ENCODE peak calls at places on chromosomes 2 and 18, in four cellular contexts. Z is mesendoderm, K is psoas muscle, F is neuronal stem cell. G is an unnamed sample.

GRCh38 chr2:127261835-127262234 is 32.1 kb downstream of the ERCC3 start:
- DNase-seq in F (no peak), Z (no peak), K (no peak), G (no peak)

GRCh38 chr2:37856101-37856751 is 68.9 kb upstream of the RMDN2 start:
- DNase-seq in Z (no peak), F (no peak), K (no peak), G (no peak)

GRCh38 chr2:18578033-18578432 is 11.3 kb downstream of the NT5C1B start:
- DNase-seq in Z (no peak), K (no peak), F (no peak), G (no peak)

GRCh38 chr2:96321230-96322103 is 3.6 kb upstream of the ITPRIPL1 start:
- DNase-seq in F (peak; percentile 51), K (peak; percentile 65), Z (peak; percentile 54), G (peak; percentile 63)

GRCh38 chr2:10019174-10019971 is 24.0 kb upstream of the KLF11 start:
- DNase-seq in K (no peak), F (no peak), Z (no peak), G (no peak)

GRCh38 chr2:232410238-232410900 is 3.7 kb downstream of the ALPG start:
- DNase-seq in F (no peak), Z (no peak), K (no peak), G (no peak)

GRCh38 chr2:113812204-113812603 is 55.8 kb upstream of the SLC35F5 start:
- DNase-seq in F (no peak), K (no peak), Z (no peak), G (no peak)

GRCh38 chr2:168254158-168254935 is 7.0 kb upstream of the STK39 start:
- DNase-seq in K (no peak), F (no peak), Z (peak; percentile 65), G (no peak)

GRCh38 chr2:17792515-17792914 is 23.7 kb upstream of the MSGN1 start:
- DNase-seq in F (no peak), Z (no peak), K (no peak), G (no peak)

GRCh38 chr2:5549061-5549601 is 143.1 kb upstream of the SOX11 start:
- DNase-seq in K (no peak), F (no peak), Z (peak; percentile 45), G (no peak)

GRCh38 chr2:144015036-144015435 is 504.9 kb downstream of the ZEB2 start:
- DNase-seq in K (no peak), F (no peak), Z (no peak), G (no peak)

GRCh38 chr2:23283653-23284052 is 101.3 kb upstream of the KLHL29 start:
- DNase-seq in K (no peak), Z (peak; percentile 27), F (no peak), G (no peak)

GRCh38 chr2:171044416-171044815 is 115.4 kb downstream of the GORASP2 start:
- DNase-seq in F (no peak), Z (no peak), K (no peak), G (no peak)

GRCh38 chr2:172997031-172997430 is 78.6 kb upstream of the MAP3K20 start:
- DNase-seq in Z (no peak), K (no peak), F (no peak), G (no peak)

GRCh38 chr2:28011322-28011737 is 120.8 kb downstream of the BABAM2 start:
- DNase-seq in Z (no peak), F (no peak), K (no peak), G (no peak)

GRCh38 chr2:43051316-43051715 is 175.1 kb downstream of the ZFP36L2 start:
- DNase-seq in F (no peak), K (peak; percentile 34), Z (no peak), G (no peak)

GRCh38 chr2:170369894-170370293 is 191.9 kb downstream of the MYO3B start:
- DNase-seq in F (no peak), Z (peak; percentile 36), K (no peak), G (no peak)

DNA sequence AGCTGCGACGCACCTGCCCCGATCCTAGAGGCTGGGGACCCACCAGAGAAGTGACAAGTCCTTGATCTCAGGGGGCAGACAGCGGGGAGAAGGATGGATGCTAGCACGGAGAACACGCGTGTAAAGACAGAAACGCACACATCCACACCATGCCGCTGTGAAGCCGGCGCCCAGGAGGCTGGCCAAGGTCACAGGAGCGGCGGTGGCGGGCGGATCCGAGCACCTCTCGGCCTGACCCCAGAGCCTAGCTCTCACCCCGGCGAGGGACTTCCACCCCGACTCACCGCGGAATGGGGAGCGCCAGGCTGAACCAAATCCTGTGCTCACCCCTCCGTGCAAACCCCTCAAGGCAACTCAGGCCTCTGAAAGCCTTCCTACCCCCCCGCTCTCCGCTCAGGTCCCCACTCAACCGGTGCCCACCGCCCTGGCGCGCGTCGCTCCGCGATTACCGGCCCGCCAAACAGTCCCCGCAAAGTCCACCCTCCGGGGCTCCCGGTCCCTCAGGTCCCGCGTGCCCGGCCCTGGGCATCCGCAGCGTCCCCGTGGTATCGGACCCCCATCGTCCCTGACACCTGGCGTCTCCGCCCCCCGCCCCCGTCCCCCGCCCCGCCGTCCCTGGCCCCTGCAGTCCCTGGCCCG is 455 bp upstream of the LRRFIP1 start:
- DNase-seq in Z (peak; percentile 37), F (no peak), K (peak; percentile 54), G (no peak)
- H3K4me1 ChIP-seq in Z (peaks cover 6% of the 10 kb centered on the region), F (peaks cover 9% of the 10 kb centered on the region), K (peaks cover 39% of the 10 kb centered on the region), G (peaks cover 10% of the 10 kb centered on the region)

DNA sequence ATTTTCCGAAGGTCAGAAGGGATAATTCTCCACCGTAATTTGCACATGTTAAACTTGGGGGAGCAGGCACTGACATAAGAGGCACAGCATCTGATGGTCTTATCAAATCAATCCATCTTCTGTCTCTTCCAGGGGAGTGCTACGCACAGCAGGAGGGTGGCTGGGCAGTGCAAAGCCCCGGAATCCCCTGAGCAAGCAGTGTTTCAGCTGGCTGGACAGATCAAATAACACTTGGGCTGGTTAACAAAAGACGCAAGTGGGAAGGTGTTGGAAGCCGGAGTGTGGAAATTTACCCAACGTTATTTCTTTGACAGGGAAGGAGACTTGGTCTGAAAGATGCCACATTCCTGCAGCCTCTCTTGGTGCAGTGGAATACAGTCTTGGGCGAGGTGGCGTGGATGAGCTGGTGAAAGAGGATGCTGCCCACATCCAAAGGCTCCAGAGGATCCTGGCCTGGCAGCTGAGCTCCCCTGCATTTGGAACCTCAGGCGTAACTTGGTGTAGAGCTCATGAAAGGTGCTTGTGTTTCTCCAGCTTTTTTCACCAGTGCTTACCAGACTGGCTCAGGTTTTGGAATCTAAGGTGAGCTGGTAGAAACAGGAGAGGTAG is 103.0 kb downstream of the MAPK4 start:
- DNase-seq in K (no peak), F (peak; percentile 40), Z (no peak), G (no peak)
- H3K4me1 ChIP-seq in K (peaks cover 26% of the 10 kb centered on the region), F (peaks cover 10% of the 10 kb centered on the region), Z (peaks cover 2% of the 10 kb centered on the region), G (no peaks in the 10 kb centered on the region)

DNA sequence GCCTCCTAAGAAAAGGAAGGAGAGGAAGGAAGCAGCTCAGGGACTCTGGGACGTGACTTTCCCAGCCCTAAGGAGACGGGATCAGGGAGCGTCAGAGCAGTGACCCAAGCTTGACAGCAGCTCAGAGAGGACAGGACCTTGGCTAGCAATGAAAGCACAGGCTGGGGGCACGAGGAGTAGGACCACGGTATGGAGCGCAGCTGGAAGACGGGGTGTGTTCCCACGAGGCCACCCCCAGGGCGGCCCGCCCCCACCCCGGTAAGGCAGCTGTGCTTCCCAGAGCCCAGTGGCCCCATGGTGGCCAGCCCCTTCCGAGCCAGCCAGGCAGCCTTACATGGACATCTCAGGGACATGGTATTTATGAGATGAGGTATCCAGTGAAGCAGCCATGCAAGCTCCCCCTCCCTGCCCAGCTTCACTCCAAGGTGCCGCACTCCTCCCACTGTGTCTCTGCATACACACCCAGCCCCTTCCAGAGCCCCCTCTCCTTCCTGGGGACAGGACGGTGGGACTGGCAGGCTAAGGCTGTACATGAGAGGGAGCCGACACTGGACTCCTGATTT is 45.8 kb downstream of the TNS1 start:
- DNase-seq in F (no peak), Z (no peak), K (peak; percentile 62), G (no peak)
- H3K4me1 ChIP-seq in F (peaks cover 16% of the 10 kb centered on the region), Z (peaks cover 3% of the 10 kb centered on the region), K (peaks cover 34% of the 10 kb centered on the region), G (peaks cover 23% of the 10 kb centered on the region)

GRCh38 chr2:7430869-7431641 is 513.8 kb downstream of the RNF144A start:
- DNase-seq in Z (peak; percentile 88), K (peak; percentile 63), F (peak; percentile 35), G (peak; percentile 91)
- H3K4me1 ChIP-seq in Z (peaks cover 2% of the 10 kb centered on the region), K (no peaks in the 10 kb centered on the region), F (peaks cover 10% of the 10 kb centered on the region), G (peaks cover 40% of the 10 kb centered on the region)

GRCh38 chr18:79982736-79983135 is 5.6 kb downstream of the TXNL4A start:
- DNase-seq in K (no peak), Z (peak; percentile 51), F (no peak), G (no peak)
- H3K4me1 ChIP-seq in K (peaks cover 22% of the 10 kb centered on the region), Z (no peaks in the 10 kb centered on the region), F (peaks cover 3% of the 10 kb centered on the region), G (peaks cover 10% of the 10 kb centered on the region)

DNA sequence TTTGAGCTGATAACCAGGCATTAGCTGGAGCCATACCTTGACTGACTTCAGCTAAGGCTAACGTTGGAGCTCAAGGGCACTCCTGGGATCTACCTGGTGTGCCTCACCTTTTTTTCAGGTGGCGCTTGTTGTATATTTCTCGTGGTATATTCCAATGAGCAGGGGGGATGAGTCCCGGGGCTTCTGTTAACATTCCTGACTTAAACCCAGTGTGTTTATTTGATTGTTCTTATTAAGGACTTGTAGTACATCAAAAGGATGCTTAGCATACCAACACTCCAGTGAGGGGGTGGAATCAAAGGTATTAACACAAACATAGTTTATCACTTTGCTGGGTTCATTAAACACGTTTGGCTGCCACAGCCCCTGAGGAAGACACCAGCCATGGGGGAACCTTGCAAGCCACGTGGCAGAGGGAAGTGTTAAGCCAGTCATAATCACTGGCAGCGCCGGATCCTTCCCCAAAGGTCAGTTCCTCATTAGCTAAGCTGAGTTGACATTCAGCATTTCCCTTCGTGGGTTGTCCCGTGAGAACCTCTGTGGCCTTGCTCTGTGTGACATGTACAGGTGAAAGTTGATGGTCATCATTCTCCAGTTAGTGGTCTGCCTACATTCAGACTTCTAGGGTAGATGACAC is 119.5 kb upstream of the MCFD2 start:
- DNase-seq in Z (peak; percentile 90), K (no peak), F (peak; percentile 49), G (peak; percentile 86)
- H3K4me1 ChIP-seq in Z (peaks cover 11% of the 10 kb centered on the region), K (peaks cover 78% of the 10 kb centered on the region), F (peaks cover 42% of the 10 kb centered on the region), G (peaks cover 70% of the 10 kb centered on the region)

GRCh38 chr2:46570396-46570795 is 91.0 kb downstream of the TMEM247 start:
- DNase-seq in F (no peak), K (no peak), Z (no peak), G (no peak)
- H3K4me1 ChIP-seq in F (no peaks in the 10 kb centered on the region), K (peaks cover 93% of the 10 kb centered on the region), Z (no peaks in the 10 kb centered on the region), G (peaks cover 47% of the 10 kb centered on the region)

DNA sequence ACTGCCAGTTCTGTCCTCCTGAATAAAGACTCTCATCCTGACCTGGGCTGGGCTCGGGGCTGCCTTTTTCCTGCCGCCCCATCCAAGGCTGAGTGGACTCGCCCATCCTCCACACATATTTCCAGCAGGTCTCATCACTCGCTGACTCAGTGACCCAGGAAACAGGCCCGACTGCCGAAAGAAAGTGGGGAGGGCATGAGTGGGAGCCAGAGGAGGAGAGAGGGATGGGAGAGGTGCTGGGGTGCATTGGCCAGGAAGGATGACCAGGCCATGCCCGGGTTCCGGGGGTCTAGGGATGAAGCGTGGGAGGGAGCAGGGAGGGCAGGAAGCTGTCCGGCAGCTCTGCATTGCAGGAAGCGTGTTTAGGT is 66.7 kb downstream of the TWIST2 start:
- DNase-seq in F (no peak), Z (no peak), K (no peak), G (peak; percentile 20)
- H3K4me1 ChIP-seq in F (peaks cover 10% of the 10 kb centered on the region), Z (peaks cover 2% of the 10 kb centered on the region), K (no peaks in the 10 kb centered on the region), G (no peaks in the 10 kb centered on the region)

G was measured in left lung.